ENCODE peak calls at places on chromosomes 7 and 10, in nine cellular contexts. I, M, O, D, C, W, G, A and Z are unnamed samples.

GRCh38 chr10:100014129-100014762 is 4.5 kb upstream of the DNMBP start:
- DNase-seq in I (no peak), M (no peak), O (no peak), D (no peak), C (no peak), W (no peak), G (no peak), A (no peak), Z (no peak)

GRCh38 chr10:124093076-124093773 is at the start of gene CHST15:
- DNase-seq in I (peak), M (peak), O (peak), D (peak), C (peak), W (no peak), G (peak), A (peak), Z (peak)

GRCh38 chr10:80133221-80133620 is 691 bp downstream of the PLAC9 start:
- DNase-seq in I (no peak), M (peak), O (peak), D (peak), C (no peak), W (no peak), G (no peak), A (no peak), Z (no peak)

GRCh38 chr7:74051629-74052410 is 23.8 kb downstream of the ELN start:
- DNase-seq in I (no peak), M (peak), O (peak), D (peak), C (peak), W (no peak), G (peak), A (peak), Z (peak)

GRCh38 chr10:86224354-86225097 is 142.1 kb downstream of the GRID1 start:
- DNase-seq in I (peak), M (no peak), O (peak), D (no peak), C (no peak), W (no peak), G (no peak), A (no peak), Z (no peak)

GRCh38 chr10:75399461-75400162 is 2.0 kb downstream of the ZNF503 start:
- DNase-seq in I (peak), M (peak), O (peak), D (peak), C (peak), W (peak), G (peak), A (peak), Z (no peak)

GRCh38 chr7:24756545-24756988 is 697 bp downstream of the GSDME start:
- DNase-seq in I (no peak), M (no peak), O (peak), D (no peak), C (no peak), W (peak), G (no peak), A (no peak), Z (no peak)

GRCh38 chr7:1635401-1635800 is 34.7 kb upstream of the ELFN1 start:
- DNase-seq in I (no peak), M (no peak), O (no peak), D (no peak), C (no peak), W (no peak), G (no peak), A (no peak), Z (no peak)

GRCh38 chr10:33453081-33453850 is 118.8 kb upstream of the NRP1 start:
- DNase-seq in I (no peak), M (peak), O (no peak), D (no peak), C (no peak), W (peak), G (no peak), A (no peak), Z (peak)

GRCh38 chr10:58264780-58265179 is 2.9 kb downstream of the IPMK start:
- DNase-seq in I (no peak), M (no peak), O (no peak), D (no peak), C (no peak), W (no peak), G (no peak), A (no peak), Z (no peak)

GRCh38 chr7:80499350-80499955 is 12.4 kb downstream of the GNAT3 start:
- DNase-seq in I (peak), M (peak), O (peak), D (peak), C (no peak), W (peak), G (peak), A (peak), Z (peak)

GRCh38 chr10:118997379-118997778 is 32.1 kb upstream of the NANOS1 start:
- DNase-seq in I (no peak), M (no peak), O (no peak), D (no peak), C (no peak), W (no peak), G (no peak), A (no peak), Z (no peak)

GRCh38 chr10:459743-460142 is 229.7 kb downstream of the DIP2C start:
- DNase-seq in I (no peak), M (no peak), O (no peak), D (no peak), C (no peak), W (no peak), G (no peak), A (no peak), Z (no peak)

GRCh38 chr10:88680958-88681357 is 16.7 kb downstream of the LIPF start:
- DNase-seq in I (no peak), M (no peak), O (no peak), D (peak), C (no peak), W (no peak), G (no peak), A (no peak), Z (peak)

GRCh38 chr10:107544706-107545520 is 380.4 kb upstream of the SORCS1 start:
- DNase-seq in I (no peak), M (no peak), O (peak), D (no peak), C (peak), W (no peak), G (no peak), A (no peak), Z (no peak)

GRCh38 chr7:127650842-127651555 is 995 bp upstream of the SND1 start:
- DNase-seq in I (no peak), M (peak), O (no peak), D (no peak), C (no peak), W (peak), G (no peak), A (no peak), Z (peak)

GRCh38 chr10:84026821-84027257 is 112.5 kb upstream of the GHITM start:
- DNase-seq in I (no peak), M (peak), O (peak), D (peak), C (no peak), W (peak), G (peak), A (peak), Z (peak)

GRCh38 chr7:52362521-52362920 is 672.9 kb upstream of the POM121L12 start:
- DNase-seq in I (no peak), M (no peak), O (no peak), D (no peak), C (no peak), W (no peak), G (no peak), A (no peak), Z (no peak)

GRCh38 chr10:133182791-133183645 is 23.0 kb downstream of the KNDC1 start:
- DNase-seq in I (no peak), M (no peak), O (no peak), D (no peak), C (no peak), W (no peak), G (no peak), A (no peak), Z (no peak)

GRCh38 chr10:22263106-22263505 is 45.3 kb upstream of the EBLN1 start:
- DNase-seq in I (no peak), M (no peak), O (no peak), D (no peak), C (no peak), W (no peak), G (no peak), A (no peak), Z (no peak)

GRCh38 chr10:93462881-93463280 is 19.3 kb downstream of the MYOF start:
- DNase-seq in I (no peak), M (peak), O (peak), D (peak), C (peak), W (peak), G (peak), A (no peak), Z (no peak)

GRCh38 chr7:584122-584465 is 64.4 kb upstream of the PDGFA start:
- DNase-seq in I (no peak), M (no peak), O (no peak), D (no peak), C (no peak), W (no peak), G (no peak), A (no peak), Z (no peak)

GRCh38 chr10:10043083-10043482 is 974.6 kb upstream of the CELF2 start:
- DNase-seq in I (no peak), M (no peak), O (no peak), D (peak), C (no peak), W (no peak), G (no peak), A (no peak), Z (no peak)

GRCh38 chr7:80942261-80943041 is 23.6 kb upstream of the SEMA3C start:
- DNase-seq in I (no peak), M (peak), O (peak), D (peak), C (no peak), W (peak), G (peak), A (peak), Z (peak)

GRCh38 chr10:84298077-84298476 is 30.3 kb upstream of the CCSER2 start:
- DNase-seq in I (no peak), M (no peak), O (no peak), D (no peak), C (no peak), W (no peak), G (no peak), A (no peak), Z (no peak)

DNA sequence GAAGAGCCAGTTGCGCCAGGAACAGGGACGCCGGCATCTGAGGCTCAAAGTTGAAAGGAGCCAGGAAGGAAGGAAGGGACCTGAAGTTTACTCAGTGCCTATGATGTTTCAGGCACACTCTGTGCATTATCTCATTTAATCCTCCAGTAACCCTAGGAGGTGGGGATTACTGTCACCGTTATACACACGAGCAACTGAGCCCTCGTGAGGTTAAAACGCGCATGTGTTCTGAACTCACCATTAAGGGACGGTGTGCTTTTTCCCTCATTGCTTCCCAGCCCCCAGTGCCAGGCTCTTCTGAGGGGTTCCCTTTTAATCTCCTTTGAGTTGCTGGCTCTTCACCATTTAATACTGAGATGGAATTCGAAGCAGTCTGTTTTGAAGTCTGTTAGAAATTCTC is 102.1 kb downstream of the TAX1BP1 start:
- DNase-seq in I (no peak), M (peak), O (no peak), D (no peak), C (no peak), W (no peak), G (no peak), A (no peak), Z (no peak)
- TF ChIP-seq CTCF in I (no peak), M (no peak), O (peak), D (no peak), C (no peak), W (no peak), G (no peak), A (no peak), Z (no peak)

GRCh38 chr10:59809644-59809974 is 56.4 kb upstream of the MRLN start:
- DNase-seq in I (no peak), M (no peak), O (no peak), D (no peak), C (no peak), W (no peak), G (no peak), A (no peak), Z (no peak)
- TF ChIP-seq CTCF in I (no peak), M (no peak), O (peak), D (no peak), C (no peak), W (no peak), G (no peak), A (no peak), Z (no peak)

GRCh38 chr10:43377393-43377883 is 6.0 kb downstream of the FXYD4 start:
- DNase-seq in I (no peak), M (no peak), O (peak), D (no peak), C (peak), W (no peak), G (no peak), A (peak), Z (peak)
- TF ChIP-seq CTCF in I (no peak), M (no peak), O (peak), D (no peak), C (peak), W (no peak), G (no peak), A (peak), Z (peak)

GRCh38 chr7:44964831-44965440 is 13.9 kb downstream of the MYO1G start:
- DNase-seq in I (no peak), M (no peak), O (peak), D (no peak), C (peak), W (no peak), G (no peak), A (no peak), Z (no peak)

GRCh38 chr7:44965937-44966730 is 12.7 kb downstream of the MYO1G start:
- DNase-seq in I (no peak), M (no peak), O (no peak), D (no peak), C (peak), W (no peak), G (no peak), A (no peak), Z (no peak)

GRCh38 chr7:44965441-44965903 is 13.3 kb downstream of the MYO1G start:
- DNase-seq in I (no peak), M (no peak), O (peak), D (no peak), C (peak), W (no peak), G (no peak), A (no peak), Z (no peak)

GRCh38 chr7:44963526-44964290 is 15.1 kb downstream of the MYO1G start:
- DNase-seq in I (no peak), M (no peak), O (peak), D (no peak), C (peak), W (no peak), G (no peak), A (no peak), Z (no peak)

DNA sequence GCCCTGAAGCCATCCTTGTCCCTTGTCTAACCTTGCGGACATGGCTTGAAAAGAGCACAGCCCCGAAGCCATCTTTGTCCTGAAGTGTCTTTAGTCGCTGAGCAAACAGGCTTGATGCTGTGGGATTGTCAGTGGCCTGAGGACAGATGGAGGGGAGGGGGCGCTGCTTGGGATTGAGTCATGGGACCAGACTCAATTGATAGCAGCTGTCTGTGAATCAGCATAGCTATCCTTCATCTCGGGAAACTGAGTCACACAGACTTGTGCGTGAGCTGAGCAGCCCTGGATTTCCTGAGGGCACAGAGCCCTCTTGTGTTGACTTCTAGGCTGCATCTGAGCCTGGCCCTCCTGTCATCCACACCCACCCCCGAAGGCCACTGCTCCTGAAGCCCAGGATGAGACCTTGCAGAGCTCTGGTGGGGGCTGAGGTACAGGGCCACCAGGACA is 14.4 kb downstream of the MYO1G start:
- DNase-seq in I (no peak), M (peak), O (peak), D (no peak), C (no peak), W (peak), G (peak), A (no peak), Z (no peak)
- TF ChIP-seq CTCF in I (no peak), M (peak), O (peak), D (peak), C (no peak), W (peak), G (peak), A (peak), Z (peak)

GRCh38 chr7:32206488-32206887 is 136.3 kb upstream of the PDE1C start:
- DNase-seq in I (no peak), M (no peak), O (no peak), D (no peak), C (no peak), W (no peak), G (no peak), A (no peak), Z (no peak)

GRCh38 chr7:32200593-32200992 is 130.4 kb upstream of the PDE1C start:
- DNase-seq in I (no peak), M (no peak), O (no peak), D (no peak), C (no peak), W (no peak), G (no peak), A (no peak), Z (no peak)

GRCh38 chr7:32206987-32207386 is 136.8 kb upstream of the PDE1C start:
- DNase-seq in I (no peak), M (peak), O (peak), D (peak), C (no peak), W (peak), G (peak), A (peak), Z (no peak)

GRCh38 chr7:32204361-32205018 is 134.3 kb upstream of the PDE1C start:
- DNase-seq in I (peak), M (peak), O (peak), D (peak), C (no peak), W (peak), G (peak), A (peak), Z (peak)
- TF ChIP-seq CTCF in I (peak), M (peak), O (peak), D (peak), C (peak), W (peak), G (peak), A (peak), Z (peak)